ENCODE peak calls at places on chromosomes 3 and 15, in six cellular contexts. F is iris pigment epithelial cell, M is activated T-cell treated with anti-CD3 and anti-CD28 coated beads for 24 hours, S is spleen, C is posterior vena cava, W is Panc1. E is an unnamed sample.

GRCh38 chr3:139306078-139306477 is 37.7 kb upstream of the MRPS22 start:
- DNase-seq in F (no peak), M (no peak), S (no peak), C (no peak), W (no peak), E (no peak)

GRCh38 chr15:31433101-31433500 is 106.5 kb downstream of the KLF13 start:
- DNase-seq in F (no peak), M (no peak), S (no peak), C (no peak), W (no peak), E (no peak)

GRCh38 chr3:4672727-4673126 is 179.6 kb downstream of the ITPR1 start:
- DNase-seq in F (no peak), M (no peak), S (no peak), C (no peak), W (no peak), E (no peak)

GRCh38 chr3:148957586-148957985 is 33.8 kb upstream of the GYG1 start:
- DNase-seq in F (peak; percentile 17), M (no peak), S (no peak), C (no peak), W (no peak), E (peak; percentile 30)

GRCh38 chr15:77621847-77622211 is 10.9 kb downstream of the LINGO1 start:
- DNase-seq in F (no peak), M (no peak), S (no peak), C (no peak), W (no peak), E (no peak)

GRCh38 chr3:141346839-141347238 is 21.5 kb upstream of the ZBTB38 start:
- DNase-seq in F (no peak), M (no peak), S (no peak), C (no peak), W (no peak), E (no peak)

GRCh38 chr15:92817339-92817886 is 82.7 kb upstream of the CHD2 start:
- DNase-seq in F (no peak), M (no peak), S (no peak), C (no peak), W (no peak), E (no peak)

GRCh38 chr3:190059242-190059590 is 61.5 kb downstream of the P3H2 start:
- DNase-seq in F (peak; percentile 78), M (no peak), S (no peak), C (no peak), W (no peak), E (no peak)

GRCh38 chr3:154778057-154778456 is 302.1 kb upstream of the MME start:
- DNase-seq in F (no peak), M (no peak), S (no peak), C (no peak), W (no peak), E (no peak)

GRCh38 chr3:12724794-12725193 is 34.3 kb downstream of the TMEM40 start:
- DNase-seq in F (no peak), M (no peak), S (no peak), C (no peak), W (no peak), E (no peak)

E was measured in activated CD4-positive, alpha-beta memory T cell treated with anti-CD3 and anti-CD28 coated beads, Interleukin-2, amount 10 ng/mL, durations not matched to agents 7 days and 5 days.